ENCODE peak calls at places on chromosome 7, in six cellular contexts. One of them, this sample, is unnamed.

GRCh38 chr7:29883462-29884398 is 77.4 kb downstream of the WIPF3 start:
- DNase-seq in body of pancreas: peak; percentile 43
- DNase-seq in HTR-8/SVneo: no peak
- DNase-seq in ovary: no peak
- DNase-seq in ACHN: no peak
- DNase-seq in AG09319: no peak
- DNase-seq in this sample: no peak

GRCh38 chr7:156160811-156161210 is 348.5 kb upstream of the SHH start:
- DNase-seq in ACHN: no peak
- DNase-seq in HTR-8/SVneo: no peak
- DNase-seq in AG09319: no peak
- DNase-seq in body of pancreas: no peak
- DNase-seq in ovary: no peak
- DNase-seq in this sample: no peak

GRCh38 chr7:125773113-125773800 is 843.6 kb upstream of the POT1 start:
- DNase-seq in ovary: no peak
- DNase-seq in HTR-8/SVneo: no peak
- DNase-seq in body of pancreas: no peak
- DNase-seq in AG09319: no peak
- DNase-seq in ACHN: no peak
- DNase-seq in this sample: no peak

GRCh38 chr7:31122649-31123058 is 70.5 kb downstream of the ADCYAP1R1 start:
- DNase-seq in AG09319: peak; percentile 72
- DNase-seq in body of pancreas: peak; percentile 76
- DNase-seq in HTR-8/SVneo: peak; percentile 59
- DNase-seq in ACHN: peak; percentile 76
- DNase-seq in ovary: peak; percentile 60
- DNase-seq in this sample: peak; percentile 54

GRCh38 chr7:66167773-66168367 is 37.3 kb upstream of the TPST1 start:
- DNase-seq in ovary: no peak
- DNase-seq in AG09319: peak; percentile 84
- DNase-seq in HTR-8/SVneo: no peak
- DNase-seq in body of pancreas: no peak
- DNase-seq in ACHN: no peak
- DNase-seq in this sample: no peak

GRCh38 chr7:90334193-90334843 is 12.2 kb upstream of the GTPBP10 start:
- DNase-seq in ovary: no peak
- DNase-seq in AG09319: no peak
- DNase-seq in body of pancreas: no peak
- DNase-seq in HTR-8/SVneo: no peak
- DNase-seq in ACHN: no peak
- DNase-seq in this sample: no peak

GRCh38 chr7:27198871-27199801 is 755 bp downstream of the HOXA13 start:
- DNase-seq in body of pancreas: no peak
- DNase-seq in ovary: no peak
- DNase-seq in HTR-8/SVneo: no peak
- DNase-seq in AG09319: no peak
- DNase-seq in ACHN: peak; percentile 45
- DNase-seq in this sample: no peak

GRCh38 chr7:130149575-130150139 is 55.5 kb downstream of the TMEM209 start:
- DNase-seq in HTR-8/SVneo: no peak
- DNase-seq in AG09319: no peak
- DNase-seq in ACHN: no peak
- DNase-seq in ovary: no peak
- DNase-seq in body of pancreas: peak; percentile 89
- DNase-seq in this sample: no peak

GRCh38 chr7:134533288-134533771 is 6.0 kb downstream of the AKR1B10 start:
- DNase-seq in ovary: no peak
- DNase-seq in HTR-8/SVneo: no peak
- DNase-seq in ACHN: peak; percentile 29
- DNase-seq in AG09319: no peak
- DNase-seq in body of pancreas: no peak
- DNase-seq in this sample: no peak

GRCh38 chr7:43834463-43835251 is 34.7 kb downstream of the MRPS24 start:
- DNase-seq in ovary: no peak
- DNase-seq in ACHN: peak; percentile 64
- DNase-seq in HTR-8/SVneo: no peak
- DNase-seq in body of pancreas: no peak
- DNase-seq in AG09319: no peak
- DNase-seq in this sample: no peak

GRCh38 chr7:91912500-91912899 is 28.2 kb upstream of the AKAP9 start:
- DNase-seq in ovary: no peak
- DNase-seq in HTR-8/SVneo: no peak
- DNase-seq in AG09319: no peak
- DNase-seq in ACHN: no peak
- DNase-seq in body of pancreas: no peak
- DNase-seq in this sample: no peak

GRCh38 chr7:77644774-77645173 is 51.5 kb upstream of the RSBN1L start:
- DNase-seq in HTR-8/SVneo: no peak
- DNase-seq in body of pancreas: no peak
- DNase-seq in ACHN: no peak
- DNase-seq in AG09319: no peak
- DNase-seq in ovary: no peak
- DNase-seq in this sample: no peak

GRCh38 chr7:48497521-48497920 is 326.3 kb downstream of the ABCA13 start:
- DNase-seq in HTR-8/SVneo: no peak
- DNase-seq in AG09319: no peak
- DNase-seq in ACHN: no peak
- DNase-seq in body of pancreas: no peak
- DNase-seq in ovary: no peak
- DNase-seq in this sample: no peak

GRCh38 chr7:139061416-139061815 is 25.6 kb upstream of the ZC3HAV1L start:
- DNase-seq in body of pancreas: no peak
- DNase-seq in HTR-8/SVneo: no peak
- DNase-seq in ACHN: no peak
- DNase-seq in ovary: no peak
- DNase-seq in AG09319: no peak
- DNase-seq in this sample: no peak

GRCh38 chr7:43558071-43558470 is 24.8 kb upstream of the STK17A start:
- DNase-seq in AG09319: no peak
- DNase-seq in HTR-8/SVneo: no peak
- DNase-seq in ovary: no peak
- DNase-seq in ACHN: no peak
- DNase-seq in body of pancreas: no peak
- DNase-seq in this sample: no peak

GRCh38 chr7:78716876-78717275 is 736.6 kb downstream of the MAGI2 start:
- DNase-seq in HTR-8/SVneo: no peak
- DNase-seq in AG09319: no peak
- DNase-seq in body of pancreas: no peak
- DNase-seq in ovary: no peak
- DNase-seq in ACHN: no peak
- DNase-seq in this sample: no peak

GRCh38 chr7:82694020-82694419 is 250.4 kb upstream of the CACNA2D1 start:
- DNase-seq in ovary: no peak
- DNase-seq in body of pancreas: no peak
- DNase-seq in ACHN: no peak
- DNase-seq in AG09319: no peak
- DNase-seq in HTR-8/SVneo: no peak
- DNase-seq in this sample: no peak

GRCh38 chr7:778271-778967 is 51.3 kb upstream of the PRKAR1B start:
- DNase-seq in ovary: no peak
- DNase-seq in AG09319: no peak
- DNase-seq in HTR-8/SVneo: no peak
- DNase-seq in ACHN: no peak
- DNase-seq in body of pancreas: no peak
- DNase-seq in this sample: no peak

GRCh38 chr7:121000091-121000983 is 11.8 kb downstream of the CPED1 start:
- DNase-seq in ACHN: peak; percentile 78
- DNase-seq in AG09319: no peak
- DNase-seq in ovary: no peak
- DNase-seq in HTR-8/SVneo: no peak
- DNase-seq in body of pancreas: no peak
- DNase-seq in this sample: no peak

GRCh38 chr7:43674559-43675436 is 54.5 kb downstream of the COA1 start:
- DNase-seq in body of pancreas: no peak
- DNase-seq in AG09319: no peak
- DNase-seq in ACHN: peak; percentile 52
- DNase-seq in HTR-8/SVneo: peak; percentile 56
- DNase-seq in ovary: no peak
- DNase-seq in this sample: no peak

GRCh38 chr7:101559586-101559985 is 69.5 kb downstream of the MYL10 start:
- DNase-seq in ovary: no peak
- DNase-seq in HTR-8/SVneo: no peak
- DNase-seq in body of pancreas: no peak
- DNase-seq in ACHN: no peak
- DNase-seq in AG09319: no peak
- DNase-seq in this sample: no peak

GRCh38 chr7:34845666-34846361 is 187.8 kb downstream of the NPSR1 start:
- DNase-seq in ACHN: no peak
- DNase-seq in ovary: no peak
- DNase-seq in HTR-8/SVneo: no peak
- DNase-seq in body of pancreas: no peak
- DNase-seq in AG09319: no peak
- DNase-seq in this sample: no peak

GRCh38 chr7:144452064-144452463 is 48.6 kb upstream of the NOBOX start:
- DNase-seq in ACHN: no peak
- DNase-seq in AG09319: no peak
- DNase-seq in ovary: no peak
- DNase-seq in HTR-8/SVneo: no peak
- DNase-seq in body of pancreas: no peak
- DNase-seq in this sample: no peak

GRCh38 chr7:125641884-125642283 is 712.3 kb upstream of the POT1 start:
- DNase-seq in HTR-8/SVneo: no peak
- DNase-seq in body of pancreas: no peak
- DNase-seq in ovary: no peak
- DNase-seq in ACHN: no peak
- DNase-seq in AG09319: no peak
- DNase-seq in this sample: no peak